ENCODE peak calls at places on chromosome 15, in seven cellular contexts. J, C, G, A, W, O and F are unnamed samples. For H3K27me3 and H3K36me3, the result is how much of the 10 kb centered on the place peaks cover.

GRCh38 chr15:57485869-57486268 is 105.8 kb upstream of the MYZAP start:
- DNase-seq in J (peak), C (peak), G (peak), A (peak), W (no peak), O (peak), F (no peak)

GRCh38 chr15:27845535-27846369 is 253.4 kb downstream of the OCA2 start:
- DNase-seq in J (no peak), C (no peak), G (no peak), A (no peak), W (no peak), O (no peak), F (no peak)

GRCh38 chr15:101158166-101159095 is 93.4 kb downstream of the CHSY1 start:
- DNase-seq in J (no peak), C (peak), G (peak), A (no peak), W (no peak), O (no peak), F (no peak)

GRCh38 chr15:77370580-77370979 is 49.3 kb downstream of the PEAK1 start:
- DNase-seq in J (no peak), C (no peak), G (no peak), A (no peak), W (no peak), O (no peak), F (no peak)

GRCh38 chr15:52217186-52217585 is 26.0 kb upstream of the GNB5 start:
- DNase-seq in J (no peak), C (no peak), G (no peak), A (no peak), W (no peak), O (peak), F (no peak)

GRCh38 chr15:56832125-56832524 is 86.3 kb upstream of the TCF12 start:
- DNase-seq in J (peak), C (no peak), G (peak), A (peak), W (no peak), O (no peak), F (peak)

GRCh38 chr15:94951538-94951937 is 720.2 kb downstream of the MCTP2 start:
- DNase-seq in J (no peak), C (no peak), G (no peak), A (no peak), W (no peak), O (no peak), F (no peak)

GRCh38 chr15:64096486-64097431 is 977 bp downstream of the SNX1 start:
- DNase-seq in J (peak), C (no peak), G (no peak), A (peak), W (no peak), O (no peak), F (no peak)

GRCh38 chr15:32790352-32790999 is 72.7 kb downstream of the GREM1 start:
- DNase-seq in J (no peak), C (no peak), G (no peak), A (no peak), W (no peak), O (no peak), F (no peak)

GRCh38 chr15:52408823-52409222 is 113.2 kb upstream of the MYO5C start:
- DNase-seq in J (no peak), C (no peak), G (no peak), A (no peak), W (no peak), O (no peak), F (no peak)

GRCh38 chr15:74322558-74323180 is 44.8 kb downstream of the CYP11A1 start:
- DNase-seq in J (peak), C (no peak), G (peak), A (peak), W (peak), O (peak), F (peak)

GRCh38 chr15:67839358-67839928 is 402 bp downstream of the RNU6-1 start:
- DNase-seq in J (no peak), C (peak), G (no peak), A (no peak), W (no peak), O (no peak), F (no peak)

GRCh38 chr15:51759557-51760070 is 8.2 kb downstream of the TMOD2 start:
- DNase-seq in J (peak), C (no peak), G (peak), A (peak), W (no peak), O (peak), F (no peak)

GRCh38 chr15:69414702-69415161 is 583 bp downstream of the KIF23 start:
- DNase-seq in J (peak), C (peak), G (peak), A (peak), W (no peak), O (no peak), F (peak)

GRCh38 chr15:75203017-75203907 is 1.6 kb downstream of the C15orf39 start:
- DNase-seq in J (no peak), C (peak), G (no peak), A (no peak), W (no peak), O (no peak), F (no peak)

GRCh38 chr15:51971353-51972133 is at the start of gene LEO1:
- DNase-seq in J (peak), C (peak), G (peak), A (peak), W (peak), O (peak), F (peak)

GRCh38 chr15:25943831-25944230 is 80.7 kb upstream of the ATP10A start:
- DNase-seq in J (no peak), C (no peak), G (no peak), A (no peak), W (no peak), O (no peak), F (no peak)

GRCh38 chr15:62058327-62059028 is 1.8 kb downstream of the VPS13C start:
- DNase-seq in J (no peak), C (no peak), G (no peak), A (no peak), W (no peak), O (no peak), F (no peak)

GRCh38 chr15:98150531-98150930 is 190.0 kb downstream of the ARRDC4 start:
- DNase-seq in J (no peak), C (no peak), G (no peak), A (no peak), W (no peak), O (no peak), F (no peak)

GRCh38 chr15:70593795-70594194 is 169.6 kb downstream of the UACA start:
- DNase-seq in J (no peak), C (no peak), G (no peak), A (no peak), W (no peak), O (no peak), F (no peak)

GRCh38 chr15:83559310-83559966 is 94.5 kb upstream of the ADAMTSL3 start:
- DNase-seq in J (peak), C (no peak), G (no peak), A (peak), W (no peak), O (no peak), F (peak)

GRCh38 chr15:68441045-68441743 is 9.2 kb upstream of the ITGA11 start:
- DNase-seq in J (no peak), C (peak), G (no peak), A (no peak), W (no peak), O (no peak), F (peak)

GRCh38 chr15:40092416-40093223 is 16.1 kb downstream of the BMF start:
- DNase-seq in J (peak), C (no peak), G (peak), A (peak), W (no peak), O (peak), F (peak)

GRCh38 chr15:71444866-71445590 is 329.8 kb downstream of the THSD4 start:
- DNase-seq in J (no peak), C (peak), G (no peak), A (no peak), W (no peak), O (no peak), F (no peak)

GRCh38 chr15:55789066-55789660 is 46.2 kb upstream of the PRTG start:
- DNase-seq in J (no peak), C (no peak), G (no peak), A (peak), W (no peak), O (no peak), F (no peak)

GRCh38 chr15:64060716-64061115 is 14.4 kb upstream of the DAPK2 start:
- DNase-seq in J (no peak), C (no peak), G (no peak), A (no peak), W (no peak), O (no peak), F (no peak)

GRCh38 chr15:74062671-74063070 is 19.7 kb downstream of the GOLGA6A start:
- DNase-seq in J (no peak), C (peak), G (peak), A (no peak), W (no peak), O (no peak), F (no peak)

GRCh38 chr15:34721157-34721801 is 33.5 kb downstream of the GJD2 start:
- DNase-seq in J (no peak), C (no peak), G (no peak), A (no peak), W (no peak), O (no peak), F (no peak)
- H3K27me3 ChIP-seq in J (under half), C (under half), G (under half), A (under half), W (under half), O (under half), F (under half)

GRCh38 chr15:34358948-34359347 is 8.0 kb downstream of the LPCAT4 start:
- DNase-seq in J (no peak), C (no peak), G (no peak), A (no peak), W (no peak), O (peak), F (no peak)

GRCh38 chr15:34362047-34362773 is 4.8 kb downstream of the LPCAT4 start:
- DNase-seq in J (no peak), C (no peak), G (no peak), A (no peak), W (no peak), O (peak), F (no peak)

GRCh38 chr15:34359416-34359815 is 7.6 kb downstream of the LPCAT4 start:
- DNase-seq in J (no peak), C (peak), G (no peak), A (peak), W (no peak), O (peak), F (no peak)

GRCh38 chr15:34361278-34361677 is 5.7 kb downstream of the LPCAT4 start:
- DNase-seq in J (no peak), C (no peak), G (no peak), A (no peak), W (no peak), O (peak), F (no peak)

GRCh38 chr15:34360298-34360697 is 6.7 kb downstream of the LPCAT4 start:
- DNase-seq in J (peak), C (no peak), G (no peak), A (no peak), W (no peak), O (no peak), F (no peak)
- H3K36me3 ChIP-seq in J (under half), C (half or more), G (under half), A (under half), W (under half), O (under half), F (under half)

DNA sequence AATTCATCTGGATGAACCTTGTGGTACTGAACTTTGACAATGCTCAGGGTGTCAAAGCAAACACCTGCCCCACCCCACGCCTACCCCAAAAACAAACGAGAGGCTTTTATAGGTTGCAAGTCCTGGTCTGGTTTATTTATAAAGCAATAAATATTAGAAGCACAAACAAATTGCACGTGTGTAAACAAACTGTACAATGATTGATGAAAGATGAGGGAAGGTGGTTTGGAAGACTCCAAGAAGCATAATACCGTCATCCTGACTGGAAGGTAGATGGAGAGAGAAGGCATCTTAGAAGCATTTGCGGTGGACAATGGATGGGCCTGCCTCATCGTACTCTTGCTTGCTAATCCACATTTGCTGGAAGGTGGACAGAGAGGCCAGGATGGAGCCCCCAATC is 5.2 kb downstream of the ACTC1 start:
- DNase-seq in J (no peak), C (no peak), G (no peak), A (no peak), W (no peak), O (no peak), F (no peak)
- H3K27me3 ChIP-seq in J (under half), C (half or more), G (under half), A (under half), W (under half), O (under half), F (under half)

DNA sequence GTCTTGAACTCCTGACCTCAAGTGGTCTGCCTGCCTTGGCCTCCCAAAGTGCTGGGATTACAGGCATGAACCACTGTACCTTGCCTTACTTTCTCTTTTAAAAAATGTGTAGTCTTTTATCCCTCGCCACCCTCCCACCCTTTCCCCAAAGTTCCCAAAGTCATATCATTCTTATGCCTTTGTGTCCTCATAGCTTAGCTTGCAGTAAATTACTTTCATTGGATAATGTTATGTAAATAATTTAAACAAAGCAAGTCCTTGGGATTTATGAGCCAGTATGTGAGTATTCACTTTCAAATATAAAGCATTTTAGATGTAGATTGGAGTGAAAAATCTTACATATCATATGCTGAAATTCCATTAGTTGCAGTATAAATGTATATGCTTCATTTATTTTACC is 11.0 kb downstream of the GTF2A2 start:
- DNase-seq in J (no peak), C (no peak), G (no peak), A (no peak), W (no peak), O (no peak), F (no peak)
- H3K36me3 ChIP-seq in J (under half), C (half or more), G (under half), A (under half), W (under half), O (half or more), F (half or more)

DNA sequence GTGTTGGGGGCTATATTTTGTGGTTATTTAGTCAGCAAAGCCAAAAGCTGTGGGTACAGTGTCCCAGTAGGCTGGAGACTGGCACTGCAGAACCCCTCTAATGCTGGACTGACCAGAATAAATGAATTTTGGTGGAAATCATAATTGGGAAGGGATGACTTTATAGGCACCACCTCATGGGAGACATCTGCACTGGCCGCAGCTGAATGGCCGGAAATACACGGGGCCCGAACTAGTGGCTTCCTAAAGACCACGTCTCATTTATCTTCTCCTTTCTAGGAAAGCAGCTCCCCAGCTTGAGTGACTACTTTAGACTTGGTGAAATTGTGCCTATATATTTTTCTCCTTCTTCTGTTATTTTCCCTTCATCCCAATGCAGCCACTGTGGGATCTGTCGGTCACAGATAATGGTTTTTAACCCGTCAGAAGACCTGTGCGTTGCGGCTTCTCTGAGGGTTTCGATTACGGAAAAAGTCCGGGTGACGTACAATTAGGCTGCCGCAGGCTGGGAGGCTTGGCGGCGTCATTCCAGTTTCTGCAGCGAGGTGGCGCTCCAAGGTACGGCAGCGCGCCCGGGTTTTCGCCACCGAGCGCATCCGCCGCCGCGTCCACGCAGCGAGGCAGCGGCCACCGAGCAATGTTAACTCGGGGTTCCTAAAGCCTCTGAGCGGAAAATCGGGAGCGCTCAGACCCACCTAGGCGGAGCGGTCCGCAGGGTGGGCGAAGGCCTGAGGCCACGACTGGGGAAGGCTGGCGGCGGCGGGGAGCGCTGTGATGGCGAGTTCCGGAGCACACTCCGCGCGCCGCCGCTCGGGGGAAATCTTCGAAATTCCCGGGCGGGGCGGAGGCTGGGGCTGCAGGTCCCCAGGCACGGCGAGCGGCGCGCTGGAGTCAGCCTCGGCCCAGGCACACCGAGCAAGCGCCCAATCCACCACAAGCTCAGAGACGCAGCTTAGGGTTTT is 26.3 kb downstream of the NR2F2 start:
- DNase-seq in J (peak), C (no peak), G (peak), A (peak), W (no peak), O (peak), F (peak)
- H3K27me3 ChIP-seq in J (half or more), C (under half), G (under half), A (under half), W (half or more), O (half or more), F (under half)

GRCh38 chr15:89885611-89886010 is 8.2 kb downstream of the AP3S2 start:
- DNase-seq in J (no peak), C (no peak), G (no peak), A (no peak), W (no peak), O (no peak), F (no peak)
- H3K36me3 ChIP-seq in J (under half), C (half or more), G (under half), A (half or more), W (under half), O (half or more), F (under half)